ENCODE peak calls at places on chromosomes 1 and 21, in six cellular contexts. G is thoracic aorta, A is tibial artery, S is psoas muscle, K is Caco-2, D is IMR-90. T is an unnamed sample. For H3K4me1 and H3K36me3, the result is how much of the 10 kb centered on the place peaks cover.

GRCh38 chr1:201362906-201363305 is 14.6 kb downstream of the TNNT2 start:
- DNase-seq in G (no peak), A (no peak), S (peak), K (no peak), D (no peak), T (no peak)

GRCh38 chr1:193102662-193103061 is 2.6 kb downstream of the GLRX2 start:
- DNase-seq in G (no peak), A (no peak), S (no peak), K (no peak), D (no peak), T (no peak)

GRCh38 chr1:233509596-233509995 is 104.3 kb upstream of the KCNK1 start:
- DNase-seq in G (no peak), A (no peak), S (no peak), K (no peak), D (no peak), T (no peak)

GRCh38 chr1:58874757-58875755 is 91.2 kb upstream of the JUN start:
- DNase-seq in G (no peak), A (no peak), S (peak), K (no peak), D (peak), T (no peak)

GRCh38 chr1:41097105-41097504 is 75.6 kb upstream of the SLFNL1 start:
- DNase-seq in G (no peak), A (no peak), S (no peak), K (no peak), D (peak), T (no peak)

GRCh38 chr1:107704911-107705310 is 260.1 kb downstream of the VAV3 start:
- DNase-seq in G (no peak), A (no peak), S (no peak), K (no peak), D (peak), T (no peak)

GRCh38 chr1:209168204-209168603 is 415.3 kb upstream of the CAMK1G start:
- DNase-seq in G (no peak), A (no peak), S (no peak), K (no peak), D (no peak), T (no peak)

GRCh38 chr1:182143154-182143657 is 81.7 kb upstream of the ZNF648 start:
- DNase-seq in G (peak), A (peak), S (peak), K (peak), D (peak), T (peak)

GRCh38 chr1:168687796-168688195 is 41.2 kb downstream of the DPT start:
- DNase-seq in G (no peak), A (no peak), S (no peak), K (no peak), D (no peak), T (no peak)

GRCh38 chr1:9317591-9318331 is 25.1 kb downstream of the SPSB1 start:
- DNase-seq in G (no peak), A (no peak), S (peak), K (no peak), D (peak), T (no peak)

GRCh38 chr1:161216945-161217712 is 2.0 kb downstream of the FCER1G start:
- DNase-seq in G (no peak), A (no peak), S (no peak), K (no peak), D (peak), T (no peak)

GRCh38 chr1:157894613-157895012 is 53.0 kb upstream of the CD5L start:
- DNase-seq in G (no peak), A (no peak), S (no peak), K (no peak), D (no peak), T (no peak)

GRCh38 chr1:62687903-62688686 is at the start of gene DOCK7:
- DNase-seq in G (peak), A (peak), S (peak), K (peak), D (peak), T (peak)

GRCh38 chr1:62691062-62691844 is 3.1 kb upstream of the DOCK7 start:
- DNase-seq in G (no peak), A (no peak), S (no peak), K (no peak), D (no peak), T (no peak)

GRCh38 chr1:62688687-62689085 is 500 bp upstream of the DOCK7 start:
- DNase-seq in G (no peak), A (no peak), S (no peak), K (no peak), D (peak), T (no peak)

GRCh38 chr1:62687421-62687902 is 724 bp downstream of the DOCK7 start:
- DNase-seq in G (no peak), A (no peak), S (peak), K (peak), D (peak), T (peak)

GRCh38 chr1:62689524-62689923 is 1.3 kb upstream of the DOCK7 start:
- DNase-seq in G (no peak), A (no peak), S (no peak), K (no peak), D (peak), T (no peak)
- H3K4me3 ChIP-seq in G (peak), A (no peak), S (no peak), K (peak), D (peak), T (no peak)

GRCh38 chr1:26696191-26696644 is 403 bp downstream of the ARID1A start:
- DNase-seq in G (no peak), A (no peak), S (no peak), K (no peak), D (no peak), T (peak)

GRCh38 chr1:26700711-26701110 is 4.9 kb downstream of the ARID1A start:
- DNase-seq in G (no peak), A (no peak), S (no peak), K (no peak), D (peak), T (no peak)

GRCh38 chr1:26696645-26697440 is 1.0 kb downstream of the ARID1A start:
- DNase-seq in G (no peak), A (peak), S (peak), K (peak), D (no peak), T (peak)

GRCh38 chr1:26697441-26697977 is 1.7 kb downstream of the ARID1A start:
- DNase-seq in G (no peak), A (no peak), S (no peak), K (no peak), D (no peak), T (peak)

DNA sequence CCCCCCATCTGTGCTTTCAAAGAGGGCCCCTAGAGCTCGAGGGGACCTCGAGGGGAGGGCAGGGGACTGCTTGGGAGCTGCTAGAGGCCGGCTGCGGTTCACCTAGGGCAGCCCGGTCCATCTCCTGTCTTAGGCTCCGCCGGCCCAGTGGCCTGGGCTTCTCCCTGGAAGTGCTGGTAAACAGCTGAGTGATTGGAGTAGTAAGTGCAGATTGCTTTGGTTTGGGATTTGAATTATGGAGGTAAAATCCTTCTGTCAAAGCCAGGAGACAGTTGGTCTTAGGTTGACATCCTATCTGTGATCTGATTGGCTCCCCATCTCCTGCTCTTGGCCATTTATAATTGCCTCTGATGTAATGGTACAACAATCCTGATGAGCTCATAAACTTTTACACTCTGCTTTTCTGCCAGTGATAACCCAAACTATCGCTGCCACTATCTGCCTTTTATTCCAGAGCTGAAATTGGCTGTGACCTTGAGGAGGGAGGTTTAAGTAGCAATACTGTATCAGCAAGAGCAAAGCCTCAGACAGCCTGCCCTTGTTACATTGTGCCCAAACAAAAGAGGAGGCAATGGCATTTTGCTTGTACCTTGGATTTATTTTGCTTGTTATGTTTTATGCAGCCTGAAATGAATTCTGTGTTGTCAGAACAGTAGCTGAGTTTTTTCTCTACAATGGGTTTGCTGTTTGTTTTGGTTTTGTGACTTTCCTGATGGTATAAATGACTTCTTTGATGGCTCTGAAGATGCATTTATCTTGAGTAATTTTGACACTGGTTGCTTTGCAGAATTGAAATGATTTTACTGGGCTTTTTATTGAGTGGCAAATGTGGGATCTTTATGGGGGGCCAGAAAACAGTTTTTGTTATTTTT is 2.4 kb downstream of the ARID1A start:
- DNase-seq in G (no peak), A (no peak), S (peak), K (peak), D (peak), T (peak)
- H3K4me1 ChIP-seq in G (half or more), A (half or more), S (half or more), K (half or more), D (under half), T (half or more)

GRCh38 chr21:32753818-32754610 is 17.5 kb downstream of the PAXBP1 start:
- DNase-seq in G (no peak), A (no peak), S (no peak), K (no peak), D (no peak), T (peak)

GRCh38 chr21:32747396-32747795 is 19.6 kb upstream of the SYNJ1 start:
- DNase-seq in G (no peak), A (no peak), S (no peak), K (no peak), D (no peak), T (no peak)

GRCh38 chr21:32749662-32750061 is 21.8 kb upstream of the SYNJ1 start:
- DNase-seq in G (no peak), A (no peak), S (no peak), K (no peak), D (no peak), T (no peak)

GRCh38 chr21:32748529-32748928 is 20.7 kb upstream of the SYNJ1 start:
- DNase-seq in G (no peak), A (no peak), S (no peak), K (no peak), D (no peak), T (no peak)

GRCh38 chr21:32750405-32750804 is 21.1 kb downstream of the PAXBP1 start:
- DNase-seq in G (no peak), A (no peak), S (no peak), K (no peak), D (no peak), T (no peak)
- H3K36me3 ChIP-seq in G (under half), A (half or more), S (under half), K (under half), D (under half), T (half or more)

GRCh38 chr1:53838654-53838974 is 518 bp upstream of the NDC1 start:
- DNase-seq in G (no peak), A (no peak), S (no peak), K (no peak), D (no peak), T (no peak)
- H3K4me3 ChIP-seq in G (peak), A (peak), S (peak), K (no peak), D (peak), T (peak)

GRCh38 chr1:115655307-115655664 is 13.5 kb downstream of the VANGL1 start:
- DNase-seq in G (no peak), A (no peak), S (no peak), K (no peak), D (no peak), T (no peak)
- H3K4me1 ChIP-seq in G (under half), A (under half), S (under half), K (under half), D (under half), T (under half)

DNA sequence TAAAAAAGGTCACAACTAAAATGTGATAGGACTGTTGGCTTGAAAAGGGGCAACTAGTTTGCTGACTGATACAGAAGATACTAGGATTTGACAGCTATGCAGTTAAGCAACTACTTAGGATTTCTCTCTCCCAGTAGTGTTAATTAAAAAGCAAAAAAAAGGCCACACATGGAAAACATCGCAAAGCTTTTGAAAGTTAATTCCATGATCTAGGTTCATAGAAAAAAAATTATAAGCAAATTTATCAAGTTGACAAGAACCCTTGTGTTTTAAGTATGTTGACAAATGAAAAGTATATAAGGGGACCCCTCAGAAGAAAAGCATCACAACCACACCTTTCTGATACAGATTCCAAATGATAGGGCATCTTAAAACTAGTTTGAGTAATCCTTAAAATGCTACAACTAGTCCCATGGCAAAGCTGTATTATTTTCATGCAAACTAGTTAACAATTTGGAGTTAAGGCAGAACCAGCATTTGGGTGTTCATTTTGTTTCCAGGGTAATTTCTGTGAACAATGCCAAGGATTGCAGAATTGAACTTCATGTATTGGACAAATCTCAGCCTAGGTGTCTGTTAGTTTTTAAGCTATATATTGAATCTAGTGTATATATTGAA is 4.1 kb downstream of the PNRC2 start:
- DNase-seq in G (no peak), A (no peak), S (no peak), K (no peak), D (no peak), T (no peak)
- H3K36me3 ChIP-seq in G (under half), A (under half), S (under half), K (under half), D (under half), T (half or more)

DNA sequence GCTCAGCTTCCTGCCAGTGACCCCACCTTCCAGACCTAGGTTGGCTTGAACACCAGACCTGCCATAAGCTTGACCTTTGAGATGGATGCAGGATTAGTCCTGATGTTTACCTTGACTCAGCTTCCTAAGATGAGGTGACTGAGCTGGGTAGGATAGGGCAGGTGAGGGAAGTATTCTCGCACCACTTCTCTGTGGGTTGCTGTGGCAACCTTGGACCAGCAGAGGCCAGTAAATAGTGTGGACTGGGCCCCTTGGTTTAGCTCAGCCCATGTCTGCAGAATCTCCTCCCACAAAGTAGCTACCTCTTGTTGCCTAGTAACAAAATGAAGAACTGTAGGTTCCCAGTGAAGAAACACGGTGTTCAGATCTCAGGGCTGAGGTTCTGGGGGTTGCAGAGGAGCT is 8.4 kb downstream of the RPS6KA1 start:
- DNase-seq in G (no peak), A (no peak), S (no peak), K (peak), D (peak), T (no peak)
- H3K4me3 ChIP-seq in G (no peak), A (no peak), S (no peak), K (no peak), D (no peak), T (no peak)

GRCh38 chr1:94612555-94613204 is 71.1 kb upstream of the F3 start:
- DNase-seq in G (no peak), A (no peak), S (no peak), K (no peak), D (no peak), T (no peak)
- H3K4me1 ChIP-seq in G (under half), A (under half), S (under half), K (half or more), D (under half), T (under half)